ENCODE peak calls at places on chromosomes 16 and 17, in four cellular contexts. O is GM12878, L is WTC11, U is K562. R is an unnamed sample.
A peak's percentile ranks its signal among the peaks of the same experiment; 100 is the strongest.

GRCh38 chr16:20774703-20775362 is 11.0 kb downstream of the ACSM3 start:
- DNase-seq in O (peak; percentile 9), L (peak; percentile 91), U (peak; percentile 58), R (peak; percentile 67)

GRCh38 chr16:70693231-70693671 is 7.4 kb upstream of the MTSS2 start:
- DNase-seq in O (no peak), L (no peak), U (no peak), R (no peak)

GRCh38 chr17:58381124-58381838 is 29.3 kb upstream of the SUPT4H1 start:
- DNase-seq in O (no peak), L (no peak), U (no peak), R (peak; percentile 97)

GRCh38 chr16:30533748-30534367 is 800 bp downstream of the ZNF747 start:
- DNase-seq in O (no peak), L (no peak), U (no peak), R (no peak)

GRCh38 chr16:85436636-85437160 is 176.4 kb upstream of the GSE1 start:
- DNase-seq in O (no peak), L (peak; percentile 79), U (peak; percentile 99), R (no peak)

GRCh38 chr16:12347365-12347764 is 370.8 kb downstream of the SNX29 start:
- DNase-seq in O (no peak), L (no peak), U (no peak), R (no peak)

GRCh38 chr17:78875738-78876597 is 27.0 kb downstream of the CEP295NL start:
- DNase-seq in O (no peak), L (no peak), U (no peak), R (no peak)

GRCh38 chr16:86517652-86518258 is 7.4 kb downstream of the FOXF1 start:
- DNase-seq in O (no peak), L (peak; percentile 77), U (peak; percentile 63), R (peak; percentile 47)

GRCh38 chr16:77599793-77600415 is 122.4 kb upstream of the NUDT7 start:
- DNase-seq in O (no peak), L (no peak), U (peak; percentile 22), R (peak; percentile 41)

GRCh38 chr17:19992803-19993713 is 15.4 kb upstream of the AKAP10 start:
- DNase-seq in O (peak; percentile 20), L (peak; percentile 93), U (peak; percentile 57), R (peak; percentile 89)

GRCh38 chr16:84032458-84033178 is 10.0 kb downstream of the SLC38A8 start:
- DNase-seq in O (no peak), L (no peak), U (no peak), R (no peak)

GRCh38 chr16:24419709-24420108 is 119.7 kb upstream of the RBBP6 start:
- DNase-seq in O (peak; percentile 24), L (no peak), U (no peak), R (no peak)

GRCh38 chr16:88785106-88785924 is at the start of gene PIEZO1:
- DNase-seq in O (no peak), L (peak; percentile 53), U (peak; percentile 87), R (no peak)

GRCh38 chr16:3321802-3322201 is 16.5 kb downstream of the ZNF75A start:
- DNase-seq in O (no peak), L (no peak), U (no peak), R (peak; percentile 12)

GRCh38 chr16:16137110-16137509 is 86.2 kb downstream of the ABCC6 start:
- DNase-seq in O (no peak), L (no peak), U (no peak), R (no peak)

GRCh38 chr17:27382025-27382424 is 74.2 kb upstream of the KSR1 start:
- DNase-seq in O (no peak), L (no peak), U (no peak), R (no peak)

GRCh38 chr16:58048494-58048893 is 22.9 kb downstream of the MMP15 start:
- DNase-seq in O (no peak), L (no peak), U (no peak), R (no peak)

GRCh38 chr17:45429338-45430005 is 3.2 kb downstream of the ARHGAP27 start:
- DNase-seq in O (no peak), L (peak; percentile 54), U (no peak), R (no peak)

DNA sequence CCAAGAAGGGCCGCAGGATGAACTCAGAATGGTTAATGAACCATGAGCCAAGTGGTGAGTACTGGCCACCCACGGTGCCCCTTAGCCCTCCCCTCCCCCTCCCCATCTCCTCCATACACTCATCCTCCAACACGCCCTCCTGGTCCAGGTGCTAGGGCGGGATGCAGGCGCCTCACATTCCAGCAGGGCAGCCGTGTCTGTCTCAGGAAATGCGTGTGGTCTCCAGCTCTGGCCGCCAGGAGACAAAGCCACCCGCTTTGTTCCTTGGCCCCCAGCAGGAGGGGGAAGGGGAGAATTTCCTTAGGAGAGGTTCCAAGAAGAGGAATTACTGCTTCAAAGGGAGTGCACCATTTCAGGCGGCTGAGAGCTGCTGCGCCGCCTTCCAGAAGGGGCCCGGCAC is 29.8 kb upstream of the RMI2 start:
- DNase-seq in O (no peak), L (peak; percentile 93), U (no peak), R (no peak)
- TF ChIP-seq ETV6 in O (no peak), L (peak; percentile 91), U (no peak), R (no peak)

GRCh38 chr17:29572691-29573557 is 4.4 kb downstream of the TP53I13 start:
- DNase-seq in O (no peak), L (peak; percentile 64), U (peak; percentile 71), R (no peak)

GRCh38 chr17:29573558-29573870 is 5.0 kb downstream of the TP53I13 start:
- DNase-seq in O (no peak), L (no peak), U (no peak), R (no peak)

GRCh38 chr17:29570521-29570920 is 2.0 kb downstream of the TP53I13 start:
- DNase-seq in O (no peak), L (no peak), U (no peak), R (no peak)

GRCh38 chr17:29571883-29572681 is 3.6 kb downstream of the TP53I13 start:
- DNase-seq in O (no peak), L (peak; percentile 26), U (no peak), R (no peak)

DNA sequence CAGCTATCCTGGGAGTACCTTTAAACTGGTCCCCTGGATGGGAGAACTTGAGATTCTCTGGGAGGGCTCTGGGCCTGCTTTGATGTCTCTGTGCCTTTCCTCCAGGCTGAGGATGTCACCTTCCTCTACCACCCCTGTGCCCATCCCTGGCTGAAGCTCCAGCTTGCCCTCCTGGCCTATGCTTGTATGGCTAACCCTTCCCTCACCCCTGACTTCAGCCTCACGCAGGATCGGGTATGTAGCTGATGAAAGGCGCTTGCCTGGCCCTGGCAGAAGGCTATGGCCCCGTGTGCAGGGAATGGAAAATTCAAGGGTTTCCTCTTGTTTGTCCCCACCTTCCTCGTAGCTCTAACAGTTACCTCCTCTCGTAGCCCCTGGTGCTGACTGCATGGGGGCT is 3.0 kb downstream of the TP53I13 start:
- DNase-seq in O (no peak), L (peak; percentile 7), U (no peak), R (no peak)
- TF ChIP-seq ETV6 in O (no peak), L (no peak), U (no peak), R (no peak)

GRCh38 chr16:65909310-65910050 is 457.0 kb upstream of the CDH5 start:
- DNase-seq in O (no peak), L (no peak), U (no peak), R (peak; percentile 38)
- TF ChIP-seq ETV6 in O (no peak), L (no peak), U (no peak), R (no peak)

GRCh38 chr17:49741009-49741691 is 22.8 kb downstream of the FAM117A start:
- DNase-seq in O (no peak), L (no peak), U (no peak), R (no peak)
- TF ChIP-seq ETV6 in O (no peak), L (no peak), U (no peak), R (no peak)

GRCh38 chr17:64217249-64217652 is 45.8 kb downstream of the TEX2 start:
- DNase-seq in O (no peak), L (no peak), U (no peak), R (peak; percentile 44)

GRCh38 chr17:64216385-64217248 is 46.4 kb downstream of the TEX2 start:
- DNase-seq in O (peak; percentile 26), L (peak; percentile 46), U (peak; percentile 66), R (peak; percentile 94)

GRCh38 chr17:64214950-64215349 is 48.1 kb downstream of the TEX2 start:
- DNase-seq in O (no peak), L (no peak), U (no peak), R (no peak)

GRCh38 chr17:64213995-64214507 is 49.0 kb downstream of the TEX2 start:
- DNase-seq in O (no peak), L (no peak), U (peak; percentile 52), R (no peak)

GRCh38 chr17:64216030-64216384 is 47.1 kb downstream of the TEX2 start:
- DNase-seq in O (no peak), L (no peak), U (no peak), R (no peak)
- TF ChIP-seq ETV6 in O (no peak), L (no peak), U (no peak), R (no peak)